ENCODE peak calls at places on chromosomes 7 and 10, in four cellular contexts. R is HuH-7; B is naive thymus-derived CD8-positive, alpha-beta T cell; E is MV-4-11. W is an unnamed sample.

GRCh38 chr10:62075414-62075813 is 173.9 kb downstream of the ARID5B start:
- DNase-seq in B (no peak), R (no peak), E (no peak), W (no peak)

GRCh38 chr10:76114556-76114955 is 683.1 kb downstream of the LRMDA start:
- DNase-seq in R (no peak), E (no peak), B (no peak), W (no peak)

GRCh38 chr10:35503548-35503947 is 101.6 kb upstream of the GJD4 start:
- DNase-seq in B (no peak), E (no peak), R (no peak), W (no peak)

GRCh38 chr7:48154792-48155413 is 16.4 kb upstream of the ABCA13 start:
- DNase-seq in B (peak), E (peak), R (peak), W (peak)

GRCh38 chr7:4753610-4754432 is 21.6 kb upstream of the AP5Z1 start:
- DNase-seq in E (no peak), R (peak), B (peak), W (peak)

GRCh38 chr7:152402384-152403250 is 33.2 kb downstream of the KMT2C start:
- DNase-seq in E (no peak), B (no peak), R (no peak), W (no peak)

GRCh38 chr10:62022830-62023229 is 121.3 kb downstream of the ARID5B start:
- DNase-seq in B (no peak), R (no peak), E (no peak), W (no peak)

GRCh38 chr10:131101011-131101410 is 210.5 kb downstream of the TCERG1L start:
- DNase-seq in B (no peak), E (no peak), R (no peak), W (no peak)

GRCh38 chr7:149856583-149856982 is 17.2 kb upstream of the ATP6V0E2 start:
- DNase-seq in R (no peak), B (no peak), E (no peak), W (no peak)

GRCh38 chr7:143382791-143383641 is 1.9 kb downstream of the ZYX start:
- DNase-seq in R (no peak), B (no peak), E (no peak), W (no peak)

GRCh38 chr7:50149364-50149763 is 56.3 kb upstream of the ZPBP start:
- DNase-seq in B (no peak), E (no peak), R (no peak), W (no peak)

GRCh38 chr10:36188054-36188453 is 546.0 kb upstream of the FZD8 start:
- DNase-seq in E (no peak), R (no peak), B (no peak), W (no peak)

GRCh38 chr10:43118631-43119415 is 19.4 kb upstream of the CSGALNACT2 start:
- DNase-seq in R (no peak), B (no peak), E (no peak), W (no peak)

GRCh38 chr7:40870108-40870507 is 735.3 kb downstream of the SUGCT start:
- DNase-seq in B (no peak), R (no peak), E (no peak), W (no peak)

GRCh38 chr7:69920802-69921201 is 322.5 kb downstream of the AUTS2 start:
- DNase-seq in R (no peak), B (no peak), E (no peak), W (no peak)

GRCh38 chr7:98970031-98970615 is 91.8 kb downstream of the TRRAP start:
- DNase-seq in B (no peak), E (no peak), R (no peak), W (no peak)

GRCh38 chr7:32037650-32038198 is 32.5 kb downstream of the PDE1C start:
- DNase-seq in R (no peak), B (no peak), E (no peak), W (no peak)

GRCh38 chr7:128063025-128063560 is 31.9 kb upstream of the LRRC4 start:
- DNase-seq in R (no peak), B (no peak), E (no peak), W (no peak)